ENCODE peak calls at places on chromosome 17, in six cellular contexts. E is HuH-7; X is PC-3; P is stomach; D is NCI-H2107; A is CD8-positive, alpha-beta T cell. T is an unnamed sample.

GRCh38 chr17:50661795-50662391 is 27.2 kb downstream of the ABCC3 start:
- DNase-seq in E (peak; percentile 72), X (peak; percentile 100), P (peak; percentile 77), D (no peak), A (no peak), T (no peak)

GRCh38 chr17:35588196-35588920 is 1.2 kb downstream of the AP2B1 start:
- DNase-seq in E (no peak), X (peak; percentile 93), P (no peak), D (no peak), A (no peak), T (no peak)

GRCh38 chr17:67801626-67802175 is 23.6 kb upstream of the BPTF start:
- DNase-seq in E (no peak), X (peak; percentile 23), P (no peak), D (no peak), A (no peak), T (no peak)

GRCh38 chr17:17228521-17229279 is 8.3 kb downstream of the FLCN start:
- DNase-seq in E (no peak), X (no peak), P (no peak), D (no peak), A (no peak), T (no peak)

GRCh38 chr17:4583206-4583605 is 1.1 kb upstream of the SMTNL2 start:
- DNase-seq in E (no peak), X (no peak), P (no peak), D (no peak), A (no peak), T (no peak)

GRCh38 chr17:77451894-77452852 is 311.4 kb downstream of the SEC14L1 start:
- DNase-seq in E (peak; percentile 71), X (no peak), P (peak; percentile 69), D (peak; percentile 34), A (no peak), T (peak; percentile 41)

GRCh38 chr17:43528319-43528987 is 17.7 kb downstream of the ETV4 start:
- DNase-seq in E (peak; percentile 32), X (no peak), P (no peak), D (no peak), A (no peak), T (no peak)

GRCh38 chr17:31877911-31878702 is 19.1 kb upstream of the COPRS start:
- DNase-seq in E (no peak), X (no peak), P (no peak), D (no peak), A (no peak), T (peak; percentile 11)

GRCh38 chr17:12730931-12731521 is 58.3 kb upstream of the ARHGAP44 start:
- DNase-seq in E (peak; percentile 15), X (peak; percentile 41), P (peak; percentile 88), D (no peak), A (no peak), T (no peak)

GRCh38 chr17:10295728-10296343 is 77.0 kb downstream of the MYH13 start:
- DNase-seq in E (peak; percentile 62), X (peak; percentile 61), P (no peak), D (no peak), A (peak; percentile 30), T (no peak)

GRCh38 chr17:36849871-36850348 is 87.4 kb upstream of the LHX1 start:
- DNase-seq in E (peak; percentile 32), X (peak; percentile 25), P (no peak), D (no peak), A (no peak), T (no peak)

GRCh38 chr17:37292429-37293139 is 83.2 kb upstream of the C17orf78 start:
- DNase-seq in E (no peak), X (no peak), P (no peak), D (no peak), A (no peak), T (no peak)

GRCh38 chr17:39212841-39213480 is 12.8 kb downstream of the STAC2 start:
- DNase-seq in E (no peak), X (no peak), P (peak; percentile 81), D (peak; percentile 39), A (no peak), T (no peak)

T was measured in CD8-positive, alpha-beta memory T cell.